ENCODE peak calls at places on chromosome 16, in ten cellular contexts. W is body of pancreas; Z is IMR-90; B is AG09319; J is epithelial cell of esophagus; O is left lung; Q is activated CD8-positive, alpha-beta T cell treated with anti-CD3 and anti-CD28 coated beads for 36 hours; R is cardiac fibroblast; V is WERI-Rb-1; F is mammary epithelial cell. C is an unnamed sample.

GRCh38 chr16:57998992-57999365 is 1.5 kb downstream of the ZNF319 start:
- DNase-seq in W (no peak), Z (no peak), B (no peak), J (peak), O (no peak), Q (no peak), R (no peak), V (no peak), F (no peak), C (no peak)

GRCh38 chr16:13316008-13316407 is 414.6 kb downstream of the SHISA9 start:
- DNase-seq in W (no peak), Z (no peak), B (no peak), J (peak), O (no peak), Q (no peak), R (no peak), V (no peak), F (peak), C (peak)

GRCh38 chr16:30948087-30948955 is 547 bp upstream of the ORAI3 start:
- DNase-seq in W (peak), Z (peak), B (peak), J (peak), O (peak), Q (no peak), R (peak), V (peak), F (peak), C (peak)

GRCh38 chr16:56852968-56853367 is 12.0 kb upstream of the SLC12A3 start:
- DNase-seq in W (no peak), Z (no peak), B (no peak), J (no peak), O (no peak), Q (no peak), R (no peak), V (no peak), F (no peak), C (no peak)

GRCh38 chr16:57130950-57131321 is 38.6 kb downstream of the CPNE2 start:
- DNase-seq in W (no peak), Z (no peak), B (no peak), J (no peak), O (no peak), Q (no peak), R (no peak), V (no peak), F (no peak), C (no peak)

GRCh38 chr16:50449800-50450199 is 81.0 kb upstream of the BRD7 start:
- DNase-seq in W (no peak), Z (no peak), B (no peak), J (no peak), O (no peak), Q (no peak), R (no peak), V (no peak), F (no peak), C (no peak)

GRCh38 chr16:1167276-1168107 is 14.6 kb downstream of the CACNA1H start:
- DNase-seq in W (peak), Z (no peak), B (no peak), J (no peak), O (no peak), Q (no peak), R (no peak), V (peak), F (no peak), C (no peak)

GRCh38 chr16:82801361-82801760 is 174.6 kb downstream of the CDH13 start:
- DNase-seq in W (no peak), Z (peak), B (no peak), J (peak), O (no peak), Q (peak), R (peak), V (no peak), F (peak), C (no peak)

GRCh38 chr16:12340151-12340733 is 363.7 kb downstream of the SNX29 start:
- DNase-seq in W (peak), Z (peak), B (no peak), J (peak), O (no peak), Q (peak), R (peak), V (peak), F (peak), C (peak)

GRCh38 chr16:74743045-74743667 is 31.5 kb downstream of the FA2H start:
- DNase-seq in W (no peak), Z (no peak), B (no peak), J (no peak), O (no peak), Q (no peak), R (no peak), V (no peak), F (no peak), C (peak)

GRCh38 chr16:86604436-86605220 is 26.3 kb downstream of the FOXL1 start:
- DNase-seq in W (no peak), Z (no peak), B (no peak), J (no peak), O (no peak), Q (peak), R (no peak), V (no peak), F (no peak), C (no peak)

GRCh38 chr16:14436410-14436955 is 193.6 kb downstream of the PARN start:
- DNase-seq in W (no peak), Z (no peak), B (no peak), J (no peak), O (no peak), Q (peak), R (no peak), V (no peak), F (no peak), C (no peak)

GRCh38 chr16:9469512-9469911 is 378.1 kb downstream of the HAPSTR1 start:
- DNase-seq in W (no peak), Z (no peak), B (no peak), J (peak), O (no peak), Q (no peak), R (peak), V (no peak), F (peak), C (no peak)

GRCh38 chr16:51818342-51818944 is 667.4 kb upstream of the SALL1 start:
- DNase-seq in W (peak), Z (peak), B (peak), J (peak), O (no peak), Q (peak), R (peak), V (peak), F (peak), C (peak)

GRCh38 chr16:47063011-47063724 is 80.6 kb downstream of the NETO2 start:
- DNase-seq in W (no peak), Z (no peak), B (no peak), J (no peak), O (no peak), Q (no peak), R (no peak), V (no peak), F (no peak), C (no peak)

GRCh38 chr16:15775209-15775608 is 81.6 kb downstream of the MYH11 start:
- DNase-seq in W (no peak), Z (peak), B (no peak), J (peak), O (no peak), Q (no peak), R (peak), V (no peak), F (peak), C (no peak)

GRCh38 chr16:14291941-14292825 is 221.1 kb downstream of the MRTFB start:
- DNase-seq in W (no peak), Z (no peak), B (no peak), J (no peak), O (no peak), Q (no peak), R (no peak), V (no peak), F (no peak), C (no peak)

GRCh38 chr16:30335598-30336474 is 19.3 kb downstream of the CD2BP2 start:
- DNase-seq in W (peak), Z (no peak), B (no peak), J (peak), O (peak), Q (peak), R (peak), V (no peak), F (peak), C (peak)

GRCh38 chr16:1460602-1461138 is 14.2 kb downstream of the CLCN7 start:
- DNase-seq in W (no peak), Z (no peak), B (no peak), J (no peak), O (no peak), Q (no peak), R (no peak), V (no peak), F (no peak), C (no peak)

GRCh38 chr16:10514369-10515055 is 65.9 kb downstream of the EMP2 start:
- DNase-seq in W (peak), Z (peak), B (peak), J (peak), O (no peak), Q (peak), R (peak), V (peak), F (peak), C (peak)

GRCh38 chr16:3375680-3376079 is 20.0 kb downstream of the OR2C1 start:
- DNase-seq in W (no peak), Z (no peak), B (no peak), J (no peak), O (no peak), Q (no peak), R (no peak), V (no peak), F (no peak), C (no peak)

GRCh38 chr16:54362801-54363200 is 76.2 kb upstream of the IRX3 start:
- DNase-seq in W (no peak), Z (no peak), B (no peak), J (no peak), O (no peak), Q (no peak), R (no peak), V (no peak), F (no peak), C (no peak)

GRCh38 chr16:11759997-11760396 is 17.3 kb upstream of the TXNDC11 start:
- DNase-seq in W (no peak), Z (no peak), B (no peak), J (no peak), O (no peak), Q (no peak), R (no peak), V (no peak), F (no peak), C (no peak)

GRCh38 chr16:4315185-4316102 is at the start of gene GLIS2:
- DNase-seq in W (peak), Z (peak), B (peak), J (peak), O (peak), Q (peak), R (peak), V (peak), F (peak), C (peak)

GRCh38 chr16:8943001-8943763 is 20.5 kb downstream of the USP7 start:
- DNase-seq in W (no peak), Z (no peak), B (no peak), J (no peak), O (no peak), Q (no peak), R (no peak), V (no peak), F (no peak), C (no peak)

GRCh38 chr16:62477796-62478195 is 441.6 kb upstream of the CDH8 start:
- DNase-seq in W (no peak), Z (no peak), B (no peak), J (no peak), O (no peak), Q (no peak), R (no peak), V (no peak), F (no peak), C (no peak)

GRCh38 chr16:19380316-19380715 is 37.4 kb upstream of the TMC5 start:
- DNase-seq in W (no peak), Z (no peak), B (no peak), J (no peak), O (no peak), Q (no peak), R (no peak), V (no peak), F (no peak), C (no peak)

GRCh38 chr16:4904108-4904941 is 32.6 kb downstream of the PPL start:
- DNase-seq in W (no peak), Z (no peak), B (no peak), J (no peak), O (no peak), Q (no peak), R (no peak), V (no peak), F (no peak), C (no peak)

GRCh38 chr16:25124503-25124902 is 13.0 kb downstream of the LCMT1 start:
- DNase-seq in W (no peak), Z (no peak), B (no peak), J (peak), O (no peak), Q (no peak), R (no peak), V (no peak), F (peak), C (no peak)

GRCh38 chr16:62872339-62872738 is 836.1 kb upstream of the CDH8 start:
- DNase-seq in W (no peak), Z (no peak), B (no peak), J (no peak), O (no peak), Q (no peak), R (no peak), V (no peak), F (no peak), C (no peak)

DNA sequence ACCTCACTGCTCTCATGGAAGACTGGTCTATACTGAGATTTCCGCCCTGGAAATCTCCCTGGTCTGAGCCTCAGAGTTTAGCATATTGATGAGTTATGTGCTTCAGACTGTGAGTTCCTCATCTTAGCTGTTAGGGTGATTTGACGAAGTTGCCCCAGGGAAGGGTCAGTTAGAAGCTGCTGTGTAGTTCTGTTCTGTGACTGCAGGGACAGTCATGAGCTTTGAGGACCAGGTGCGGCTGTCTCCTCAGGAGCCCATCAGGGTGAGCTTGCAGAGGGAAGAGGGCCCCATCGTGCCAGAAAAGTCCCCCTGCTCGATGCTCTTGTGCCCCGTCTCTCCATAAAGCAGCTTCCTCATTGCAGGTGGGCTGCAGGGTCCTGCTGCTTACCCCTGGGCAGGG is 28.3 kb upstream of the IL17C start:
- DNase-seq in W (no peak), Z (no peak), B (no peak), J (no peak), O (no peak), Q (no peak), R (no peak), V (no peak), F (no peak), C (no peak)
- TF ChIP-seq CTCF in W (no peak), Z (peak), B (no peak), J (peak), O (no peak), Q (no peak), R (peak), V (peak), F (peak), C (peak)

DNA sequence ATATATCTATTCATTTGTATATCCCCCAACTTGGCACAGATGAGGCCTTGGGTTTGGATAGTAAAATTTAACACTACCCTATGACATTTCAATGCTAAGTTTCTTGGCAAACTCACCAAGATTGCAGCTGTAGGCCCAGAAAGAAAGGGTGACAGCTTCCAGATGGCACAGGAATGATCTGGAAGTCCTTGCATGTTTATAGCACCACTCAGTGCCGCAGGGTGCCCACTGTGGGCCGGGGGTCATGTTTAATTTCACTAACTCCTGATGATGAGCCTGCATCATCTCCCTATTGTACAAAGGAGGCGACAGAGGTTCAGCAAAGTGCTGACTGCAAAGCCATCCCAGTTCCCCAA is 166.0 kb downstream of the XYLT1 start:
- DNase-seq in W (no peak), Z (peak), B (no peak), J (no peak), O (no peak), Q (no peak), R (no peak), V (no peak), F (no peak), C (no peak)
- TF ChIP-seq CTCF in W (no peak), Z (peak), B (no peak), J (no peak), O (no peak), Q (no peak), R (no peak), V (no peak), F (no peak), C (no peak)

DNA sequence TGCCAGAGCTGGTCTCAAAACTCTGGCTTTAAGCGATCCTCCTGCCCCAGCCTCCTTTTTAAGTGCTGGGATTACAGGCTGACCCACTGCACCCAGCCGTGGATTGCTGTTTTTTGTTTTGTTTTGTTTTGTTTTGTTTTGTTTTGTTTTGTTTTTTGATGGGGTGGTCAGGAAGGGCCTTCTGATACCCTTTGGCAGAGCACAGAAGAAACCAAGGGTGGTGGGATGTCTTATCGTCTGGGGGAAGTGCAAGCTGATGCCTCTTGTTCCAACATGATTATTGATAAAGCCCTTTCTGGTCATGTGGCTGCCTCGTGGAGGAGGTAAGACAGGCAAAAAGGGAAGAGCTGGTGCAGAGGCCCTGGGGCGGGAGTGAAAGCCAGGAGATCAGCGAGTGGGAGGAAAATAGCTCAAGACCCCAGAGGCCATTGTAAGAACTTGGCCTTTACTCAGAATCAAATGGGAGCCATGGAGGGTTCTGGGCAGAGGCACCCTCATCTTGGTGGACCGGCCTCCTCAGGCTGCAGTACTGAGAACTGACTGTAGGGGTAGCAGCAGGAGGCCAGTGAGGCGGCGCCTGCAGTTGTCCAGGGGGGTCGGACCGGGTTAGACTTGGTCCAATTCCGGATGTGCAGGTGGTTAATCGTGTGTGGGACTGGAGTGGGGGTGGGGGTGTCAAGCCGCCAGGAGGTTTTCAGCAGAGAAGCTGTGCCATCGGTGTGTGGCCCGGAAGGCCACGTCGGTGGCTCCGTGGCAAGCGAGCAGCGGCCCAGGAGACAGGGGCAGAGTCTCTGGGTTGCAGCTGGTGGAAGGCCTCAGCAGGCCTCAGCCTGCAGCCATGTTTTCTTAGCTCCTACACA is 84.4 kb upstream of the GSE1 start:
- DNase-seq in W (no peak), Z (no peak), B (no peak), J (no peak), O (no peak), Q (peak), R (peak), V (peak), F (no peak), C (no peak)
- TF ChIP-seq CTCF in W (peak), Z (peak), B (peak), J (peak), O (peak), Q (peak), R (peak), V (peak), F (peak), C (peak)

GRCh38 chr16:20906225-20906870 is 5.8 kb downstream of the LYRM1 start:
- DNase-seq in W (no peak), Z (peak), B (no peak), J (peak), O (no peak), Q (no peak), R (peak), V (no peak), F (peak), C (peak)
- TF ChIP-seq CTCF in W (no peak), Z (no peak), B (no peak), J (no peak), O (no peak), Q (no peak), R (no peak), V (no peak), F (no peak), C (no peak)

DNA sequence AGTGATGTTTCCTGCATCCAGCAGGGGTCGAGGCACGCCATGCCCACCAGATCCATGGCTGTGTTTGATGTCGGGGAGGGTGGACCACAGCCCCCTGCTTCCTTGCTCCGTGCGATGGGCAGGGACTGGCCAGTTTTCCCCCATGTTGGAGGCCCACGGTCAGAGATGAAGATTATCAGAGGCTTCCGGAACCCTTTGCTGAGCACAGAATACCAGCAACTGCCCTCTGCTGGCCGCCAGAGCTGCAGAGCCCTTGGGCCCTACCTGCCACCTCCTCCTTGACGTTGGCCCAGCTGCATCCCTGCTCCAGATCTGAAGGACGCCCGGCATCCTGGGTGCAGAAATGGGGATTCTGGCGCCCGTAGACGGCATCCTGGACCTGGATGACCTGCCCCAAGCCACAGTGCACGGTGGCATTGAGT is 23.7 kb upstream of the BCO1 start:
- DNase-seq in W (peak), Z (peak), B (no peak), J (peak), O (no peak), Q (peak), R (peak), V (no peak), F (no peak), C (no peak)
- TF ChIP-seq CTCF in W (peak), Z (peak), B (peak), J (peak), O (peak), Q (no peak), R (peak), V (peak), F (no peak), C (peak)

GRCh38 chr16:66934138-66934838 is at the start of gene CIAO2B:
- DNase-seq in W (peak), Z (peak), B (peak), J (peak), O (peak), Q (peak), R (peak), V (peak), F (peak), C (peak)

GRCh38 chr16:66932076-66932475 is 2.1 kb downstream of the CIAO2B start:
- DNase-seq in W (no peak), Z (no peak), B (no peak), J (no peak), O (no peak), Q (no peak), R (no peak), V (no peak), F (no peak), C (no peak)

GRCh38 chr16:66931665-66932064 is 2.5 kb downstream of the CIAO2B start:
- DNase-seq in W (no peak), Z (no peak), B (no peak), J (no peak), O (no peak), Q (no peak), R (no peak), V (no peak), F (no peak), C (no peak)

GRCh38 chr16:66935319-66936011 is at the start of gene CES2:
- DNase-seq in W (peak), Z (peak), B (no peak), J (peak), O (peak), Q (no peak), R (peak), V (no peak), F (peak), C (peak)

DNA sequence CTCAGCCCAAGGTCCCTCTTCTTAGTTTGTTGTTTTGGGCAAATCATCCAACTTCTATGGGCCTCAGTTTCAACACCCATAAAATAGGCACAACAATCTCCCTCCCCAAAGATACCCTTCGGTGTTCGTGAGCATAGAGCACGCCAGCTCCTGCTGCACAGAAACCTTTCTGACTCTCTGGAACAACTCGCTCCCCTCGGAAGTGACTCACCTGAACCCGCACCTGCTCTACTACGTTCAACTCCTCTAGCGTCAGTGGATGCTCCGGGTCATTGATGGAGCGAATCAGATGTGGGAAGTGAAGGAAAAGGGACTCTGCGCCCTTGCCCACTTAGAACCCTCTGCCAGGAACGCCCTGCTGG is 445 bp downstream of the CIAO2B start:
- DNase-seq in W (no peak), Z (peak), B (no peak), J (peak), O (no peak), Q (peak), R (peak), V (no peak), F (peak), C (peak)
- TF ChIP-seq CTCF in W (no peak), Z (no peak), B (no peak), J (no peak), O (no peak), Q (no peak), R (no peak), V (no peak), F (no peak), C (no peak)

C was measured in MCF 10A.